ENCODE peak calls at places on chromosomes 12 and 14, in seven cellular contexts. S, M, F, N, Y, W and A are unnamed samples.

GRCh38 chr14:40362856-40363255 is 930.6 kb upstream of the FBXO33 start:
- DNase-seq in W (no peak), Y (no peak), F (no peak), S (no peak), N (no peak), M (no peak), A (no peak)

GRCh38 chr14:59454131-59454530 is 11.0 kb downstream of the GPR135 start:
- DNase-seq in S (no peak), M (no peak), N (no peak), Y (no peak), F (no peak), W (no peak), A (no peak)

GRCh38 chr14:45891417-45892080 is 638.5 kb upstream of the MIS18BP1 start:
- DNase-seq in M (no peak), S (no peak), W (no peak), F (no peak), N (no peak), Y (no peak), A (no peak)

GRCh38 chr12:85016423-85016822 is 19.7 kb downstream of the TSPAN19 start:
- DNase-seq in M (peak; percentile 74), F (no peak), Y (no peak), S (peak; percentile 15), W (no peak), N (no peak), A (no peak)

GRCh38 chr14:37579250-37579649 is 15.8 kb downstream of the FOXA1 start:
- DNase-seq in N (no peak), W (no peak), S (no peak), M (no peak), F (no peak), Y (no peak), A (no peak)

GRCh38 chr12:29644536-29645162 is 139.1 kb downstream of the TMTC1 start:
- DNase-seq in N (no peak), F (no peak), W (no peak), M (no peak), S (no peak), Y (no peak), A (no peak)

GRCh38 chr14:52059614-52060013 is 9.2 kb downstream of the NID2 start:
- DNase-seq in W (no peak), N (no peak), M (no peak), F (no peak), Y (no peak), S (no peak), A (no peak)

GRCh38 chr14:26598672-26599131 is 869 bp upstream of the NOVA1 start:
- DNase-seq in M (peak; percentile 26), S (no peak), W (no peak), Y (no peak), F (no peak), N (no peak), A (no peak)

GRCh38 chr12:109524466-109525278 is 47.2 kb downstream of the UBE3B start:
- DNase-seq in N (no peak), F (no peak), M (no peak), Y (no peak), W (peak; percentile 16), S (no peak), A (peak; percentile 37)

GRCh38 chr12:6914246-6914947 is at the start of gene ENO2:
- DNase-seq in Y (peak; percentile 51), M (peak; percentile 57), F (peak; percentile 87), S (peak; percentile 56), N (peak; percentile 66), W (peak; percentile 86), A (peak; percentile 82)

GRCh38 chr14:102821252-102821651 is 44.0 kb downstream of the TRAF3 start:
- DNase-seq in N (no peak), F (no peak), S (no peak), M (no peak), W (no peak), Y (no peak), A (no peak)

GRCh38 chr12:69044887-69045286 is 111.9 kb upstream of the CPM start:
- DNase-seq in M (no peak), F (no peak), Y (no peak), N (no peak), W (no peak), S (no peak), A (no peak)

GRCh38 chr14:51086044-51086443 is 8.9 kb downstream of the TRIM9 start:
- DNase-seq in S (no peak), M (no peak), W (no peak), Y (no peak), F (no peak), N (no peak), A (no peak)

GRCh38 chr12:129903092-129903945 is 506 bp downstream of the TMEM132D start:
- DNase-seq in W (no peak), M (no peak), N (no peak), Y (no peak), F (no peak), S (no peak), A (no peak)

GRCh38 chr12:116257213-116257612 is 20.3 kb downstream of the MED13L start:
- DNase-seq in F (no peak), M (no peak), W (no peak), S (peak; percentile 52), N (no peak), Y (no peak), A (no peak)

GRCh38 chr12:25053021-25053271 is 104.0 kb upstream of the BCAT1 start:
- DNase-seq in S (no peak), W (no peak), Y (no peak), N (no peak), M (no peak), F (no peak), A (no peak)

GRCh38 chr12:25051583-25052190 is 102.8 kb upstream of the BCAT1 start:
- DNase-seq in Y (no peak), M (no peak), N (no peak), S (no peak), F (peak; percentile 81), W (peak; percentile 52), A (peak; percentile 47)

GRCh38 chr12:25051171-25051570 is 102.3 kb upstream of the BCAT1 start:
- DNase-seq in F (no peak), Y (no peak), M (no peak), S (no peak), N (no peak), W (no peak), A (no peak)

GRCh38 chr12:25054076-25054782 is 105.3 kb upstream of the BCAT1 start:
- DNase-seq in W (no peak), F (no peak), M (no peak), N (no peak), Y (no peak), S (no peak), A (no peak)

DNA sequence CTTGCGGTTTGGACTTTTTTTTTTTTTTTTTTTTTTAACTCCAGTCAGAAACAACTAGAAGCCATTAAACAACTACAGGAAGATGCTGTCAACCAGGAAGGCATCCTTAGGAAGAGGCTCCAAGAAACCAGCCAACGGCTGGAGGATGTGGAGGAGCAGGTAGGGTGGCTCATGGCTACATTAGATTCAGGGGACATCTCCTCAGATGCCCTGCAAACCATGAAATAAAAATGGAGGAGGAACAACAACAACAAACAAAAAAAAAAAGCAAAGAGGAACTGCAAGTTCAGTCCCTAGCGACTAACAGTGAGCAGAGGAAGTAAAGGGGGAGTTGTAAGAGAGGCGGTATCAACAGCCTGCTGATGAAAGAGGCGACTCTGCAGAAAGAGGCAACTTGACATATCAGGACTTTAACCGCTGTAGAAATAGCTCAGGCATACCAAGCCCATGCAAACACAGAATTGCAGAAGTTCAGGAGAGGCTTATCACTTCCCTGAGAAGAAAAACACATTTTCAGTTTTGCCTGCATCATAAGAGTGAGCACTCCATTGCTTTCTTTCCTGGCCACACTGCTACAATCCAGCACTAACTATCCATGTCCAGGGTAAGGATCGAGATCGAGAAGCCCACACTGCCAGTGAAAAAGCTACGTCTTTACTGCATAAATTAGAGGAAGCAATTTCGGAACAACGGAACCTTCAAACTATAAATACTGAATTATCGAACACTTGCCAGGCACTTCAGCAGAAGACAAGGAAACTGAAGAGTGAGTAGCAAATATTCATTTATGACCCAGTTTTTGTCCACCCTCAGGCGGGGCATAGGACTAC is 103.5 kb upstream of the BCAT1 start:
- DNase-seq in N (no peak), Y (no peak), S (no peak), F (peak; percentile 87), M (no peak), W (peak; percentile 54), A (no peak)
- H3K27ac ChIP-seq in N (no peak overlapping the region), Y (peak overlapping the region; percentile 63), S (peak overlapping the region; percentile 36), F (peak overlapping the region; percentile 78), M (peak overlapping the region; percentile 22), W (peak overlapping the region; percentile 79), A (peak overlapping the region; percentile 83)

DNA sequence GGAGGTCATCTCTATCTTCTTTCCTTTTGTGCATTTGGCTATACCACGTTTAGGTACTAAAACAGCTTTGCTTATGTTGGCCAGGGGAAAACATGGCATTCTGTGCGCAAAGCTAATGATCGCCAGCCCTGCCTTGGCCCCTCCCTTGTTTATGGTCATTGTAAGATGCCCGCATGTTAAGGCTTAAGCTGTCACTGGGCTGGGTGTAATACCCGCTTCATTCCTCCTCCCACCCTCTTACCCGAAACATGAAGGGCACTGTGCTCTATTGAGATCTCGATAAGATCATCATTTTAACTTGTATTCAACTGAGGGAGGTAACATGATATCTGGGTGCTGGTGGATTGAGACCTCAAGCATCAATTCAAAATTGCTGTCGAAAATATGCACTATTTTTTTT is 34.7 kb downstream of the BRI3BP start:
- DNase-seq in S (no peak), Y (no peak), F (no peak), M (no peak), W (no peak), N (no peak), A (no peak)
- H3K27ac ChIP-seq in S (no peak overlapping the region), Y (no peak overlapping the region), F (no peak overlapping the region), M (no peak overlapping the region), W (no peak overlapping the region), N (no peak overlapping the region), A (no peak overlapping the region)

GRCh38 chr12:106032141-106032925 is 106.4 kb downstream of the NUAK1 start:
- DNase-seq in F (no peak), S (no peak), N (no peak), W (no peak), M (no peak), Y (no peak), A (no peak)

GRCh38 chr12:106027286-106027685 is 111.5 kb downstream of the NUAK1 start:
- DNase-seq in F (no peak), N (no peak), Y (no peak), S (no peak), W (no peak), M (no peak), A (no peak)

GRCh38 chr12:106033161-106033675 is 105.5 kb downstream of the NUAK1 start:
- DNase-seq in Y (no peak), S (no peak), M (no peak), F (no peak), N (no peak), W (no peak), A (no peak)

GRCh38 chr12:106031736-106032135 is 107.0 kb downstream of the NUAK1 start:
- DNase-seq in F (no peak), M (no peak), N (no peak), W (no peak), Y (no peak), S (no peak), A (no peak)

GRCh38 chr12:106030210-106031175 is 108.3 kb downstream of the NUAK1 start:
- DNase-seq in F (no peak), Y (no peak), N (no peak), W (no peak), S (no peak), M (no peak), A (no peak)
- H3K27ac ChIP-seq in F (no peak overlapping the region), Y (no peak overlapping the region), N (no peak overlapping the region), W (no peak overlapping the region), S (no peak overlapping the region), M (no peak overlapping the region), A (no peak overlapping the region)

DNA sequence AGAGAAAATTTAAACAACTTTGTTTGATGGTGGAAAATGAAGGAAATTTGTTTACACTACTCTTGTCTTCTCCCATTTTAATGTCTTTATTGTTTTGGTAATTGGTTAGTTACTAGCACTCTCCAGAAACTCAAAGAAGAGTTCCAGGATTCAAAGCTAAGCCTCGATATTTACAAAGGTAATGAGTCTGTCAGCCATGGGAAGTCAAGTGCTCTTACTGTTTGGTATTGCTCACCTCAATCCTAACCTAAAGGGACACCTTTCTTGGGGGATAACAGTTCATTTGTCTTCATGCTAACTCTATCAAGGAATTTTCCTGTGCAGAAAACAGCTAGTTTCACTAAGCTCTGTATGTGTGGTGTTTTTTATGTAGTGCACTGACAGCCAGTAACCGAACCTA is 222.9 kb upstream of the LMO3 start:
- DNase-seq in W (no peak), M (no peak), Y (no peak), S (no peak), N (no peak), F (no peak), A (no peak)
- H3K27ac ChIP-seq in W (no peak overlapping the region), M (no peak overlapping the region), Y (no peak overlapping the region), S (no peak overlapping the region), N (no peak overlapping the region), F (no peak overlapping the region), A (no peak overlapping the region)